ENCODE peak calls at places on chromosome 4, in eight cellular contexts. A is naive thymus-derived CD4-positive, alpha-beta T cell; J is RWPE2; Z is IMR-90; U is GM23248; N is colonic mucosa; V is vagina; R is H9. E is an unnamed sample. For H3K9me3, the result is how much of the 10 kb centered on the place peaks cover.

GRCh38 chr4:61638600-61638999 is 438.5 kb downstream of the ADGRL3 start:
- DNase-seq in A (no peak), J (no peak), Z (peak), U (no peak), N (no peak), V (no peak), R (no peak), E (no peak)

GRCh38 chr4:52234539-52235174 is 183.6 kb downstream of the SPATA18 start:
- DNase-seq in A (no peak), J (no peak), Z (peak), U (peak), N (no peak), V (no peak), R (no peak), E (peak)

GRCh38 chr4:150063128-150063527 is 15.1 kb upstream of the DCLK2 start:
- DNase-seq in A (no peak), J (no peak), Z (peak), U (no peak), N (no peak), V (no peak), R (no peak), E (no peak)

GRCh38 chr4:152938237-152938969 is 2.3 kb downstream of the FHDC1 start:
- DNase-seq in A (no peak), J (no peak), Z (no peak), U (peak), N (peak), V (no peak), R (no peak), E (peak)

GRCh38 chr4:100450449-100450848 is 67.4 kb downstream of the EMCN start:
- DNase-seq in A (no peak), J (no peak), Z (peak), U (peak), N (no peak), V (no peak), R (no peak), E (no peak)

GRCh38 chr4:94758141-94758699 is 465 bp downstream of the BMPR1B start:
- DNase-seq in A (no peak), J (peak), Z (no peak), U (peak), N (peak), V (no peak), R (peak), E (peak)

GRCh38 chr4:71188197-71188625 is 150.6 kb upstream of the SLC4A4 start:
- DNase-seq in A (no peak), J (no peak), Z (no peak), U (peak), N (peak), V (no peak), R (peak), E (no peak)

GRCh38 chr4:182062936-182063335 is 180.3 kb upstream of the TENM3 start:
- DNase-seq in A (no peak), J (no peak), Z (peak), U (peak), N (no peak), V (no peak), R (no peak), E (no peak)

GRCh38 chr4:88630756-88631155 is 38.5 kb downstream of the HERC3 start:
- DNase-seq in A (no peak), J (no peak), Z (peak), U (peak), N (no peak), V (no peak), R (no peak), E (no peak)

GRCh38 chr4:23827971-23828680 is 61.7 kb downstream of the PPARGC1A start:
- DNase-seq in A (no peak), J (no peak), Z (peak), U (no peak), N (no peak), V (no peak), R (no peak), E (no peak)

GRCh38 chr4:164997941-164998340 is 20.5 kb upstream of the TRIM61 start:
- DNase-seq in A (no peak), J (no peak), Z (no peak), U (no peak), N (no peak), V (no peak), R (no peak), E (no peak)

GRCh38 chr4:179415016-179415841 is 1973.0 kb upstream of the AGA start:
- DNase-seq in A (no peak), J (no peak), Z (peak), U (no peak), N (no peak), V (no peak), R (no peak), E (no peak)

GRCh38 chr4:31415629-31416028 is 695.5 kb downstream of the PCDH7 start:
- DNase-seq in A (no peak), J (no peak), Z (no peak), U (no peak), N (no peak), V (no peak), R (no peak), E (no peak)

GRCh38 chr4:75168548-75168947 is 235.6 kb downstream of the PARM1 start:
- DNase-seq in A (no peak), J (no peak), Z (no peak), U (no peak), N (no peak), V (no peak), R (no peak), E (no peak)

GRCh38 chr4:149344436-149344835 is 471.2 kb downstream of the IQCM start:
- DNase-seq in A (no peak), J (no peak), Z (peak), U (peak), N (no peak), V (no peak), R (no peak), E (no peak)

GRCh38 chr4:184849184-184849583 is 23.4 kb upstream of the ACSL1 start:
- DNase-seq in A (no peak), J (no peak), Z (no peak), U (no peak), N (no peak), V (no peak), R (no peak), E (no peak)

GRCh38 chr4:123017636-123018390 is 95.4 kb upstream of the NUDT6 start:
- DNase-seq in A (no peak), J (no peak), Z (peak), U (peak), N (no peak), V (no peak), R (no peak), E (peak)

GRCh38 chr4:27429260-27429970 is 568.8 kb downstream of the STIM2 start:
- DNase-seq in A (no peak), J (no peak), Z (no peak), U (peak), N (no peak), V (no peak), R (no peak), E (no peak)

GRCh38 chr4:21697583-21697982 is 251.0 kb downstream of the KCNIP4 start:
- DNase-seq in A (no peak), J (peak), Z (no peak), U (peak), N (no peak), V (no peak), R (peak), E (peak)

GRCh38 chr4:44493924-44494323 is 45.3 kb upstream of the KCTD8 start:
- DNase-seq in A (no peak), J (no peak), Z (no peak), U (peak), N (no peak), V (no peak), R (peak), E (peak)

GRCh38 chr4:184958839-184959238 is 59.5 kb upstream of the HELT start:
- DNase-seq in A (no peak), J (no peak), Z (no peak), U (no peak), N (no peak), V (no peak), R (peak), E (no peak)

GRCh38 chr4:31918891-31919290 is 1198.7 kb downstream of the PCDH7 start:
- DNase-seq in A (no peak), J (no peak), Z (no peak), U (no peak), N (no peak), V (no peak), R (no peak), E (no peak)

GRCh38 chr4:26298198-26298950 is 22.4 kb upstream of the RBPJ start:
- DNase-seq in A (no peak), J (no peak), Z (peak), U (peak), N (no peak), V (no peak), R (no peak), E (no peak)

GRCh38 chr4:108034560-108034959 is 44.9 kb downstream of the HADH start:
- DNase-seq in A (no peak), J (no peak), Z (no peak), U (no peak), N (no peak), V (no peak), R (no peak), E (no peak)

GRCh38 chr4:5045099-5045498 is 6.2 kb upstream of the STK32B start:
- DNase-seq in A (no peak), J (no peak), Z (no peak), U (peak), N (no peak), V (no peak), R (no peak), E (no peak)

GRCh38 chr4:15234101-15234500 is 193.7 kb upstream of the C1QTNF7 start:
- DNase-seq in A (no peak), J (no peak), Z (peak), U (peak), N (no peak), V (no peak), R (no peak), E (no peak)

GRCh38 chr4:143421609-143422008 is 84.9 kb downstream of the GAB1 start:
- DNase-seq in A (no peak), J (no peak), Z (no peak), U (no peak), N (no peak), V (no peak), R (no peak), E (no peak)

GRCh38 chr4:113591982-113592381 is 169.6 kb downstream of the CAMK2D start:
- DNase-seq in A (no peak), J (no peak), Z (peak), U (peak), N (no peak), V (no peak), R (no peak), E (peak)

GRCh38 chr4:94678896-94679295 is 78.9 kb upstream of the BMPR1B start:
- DNase-seq in A (no peak), J (no peak), Z (peak), U (peak), N (no peak), V (no peak), R (no peak), E (no peak)

GRCh38 chr4:139564502-139564901 is 8.5 kb upstream of the SETD7 start:
- DNase-seq in A (no peak), J (no peak), Z (no peak), U (no peak), N (no peak), V (no peak), R (no peak), E (no peak)

GRCh38 chr4:71230613-71231012 is 108.2 kb upstream of the SLC4A4 start:
- DNase-seq in A (no peak), J (no peak), Z (no peak), U (no peak), N (peak), V (no peak), R (no peak), E (peak)

GRCh38 chr4:124810814-124811213 is 98.3 kb upstream of the ANKRD50 start:
- DNase-seq in A (no peak), J (no peak), Z (no peak), U (no peak), N (no peak), V (no peak), R (no peak), E (no peak)
- H3K27ac ChIP-seq in A (no peak), J (no peak), Z (no peak), U (no peak), N (no peak), V (no peak), R (no peak), E (no peak)

DNA sequence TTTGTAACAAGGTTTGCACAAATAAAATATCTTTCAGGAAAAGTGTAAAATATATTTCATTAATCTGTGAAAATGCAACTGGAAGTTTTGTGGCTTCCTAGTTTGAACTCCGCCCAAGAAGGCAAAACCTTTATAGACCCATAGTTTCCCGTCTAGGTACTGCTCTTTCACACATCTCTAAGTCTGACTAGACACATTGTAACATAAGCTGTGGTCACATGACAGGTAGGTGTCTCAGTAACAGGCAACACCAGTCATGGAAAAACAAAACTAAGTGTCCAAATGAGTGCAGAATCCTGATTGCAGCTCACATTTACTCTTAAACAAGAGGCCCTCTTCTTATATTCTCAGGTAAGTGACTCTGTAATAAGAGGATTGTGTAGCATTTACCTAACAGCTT is 55.6 kb downstream of the SNCA start:
- DNase-seq in A (no peak), J (no peak), Z (no peak), U (no peak), N (no peak), V (no peak), R (no peak), E (no peak)
- H3K9me3 ChIP-seq in A (under half), J (under half), Z (under half), U (under half), N (under half), V (under half), R (under half), E (under half)

GRCh38 chr4:176830971-176831370 is 38.2 kb upstream of the VEGFC start:
- DNase-seq in A (no peak), J (no peak), Z (peak), U (no peak), N (no peak), V (no peak), R (no peak), E (peak)
- H3K27ac ChIP-seq in A (no peak), J (no peak), Z (no peak), U (no peak), N (no peak), V (no peak), R (no peak), E (no peak)

GRCh38 chr4:36328130-36328529 is 46.7 kb downstream of the DTHD1 start:
- DNase-seq in A (no peak), J (no peak), Z (no peak), U (no peak), N (no peak), V (no peak), R (no peak), E (no peak)

GRCh38 chr4:36327400-36327799 is 46.0 kb downstream of the DTHD1 start:
- DNase-seq in A (no peak), J (no peak), Z (no peak), U (no peak), N (no peak), V (no peak), R (no peak), E (no peak)

GRCh38 chr4:36325916-36326315 is 44.5 kb downstream of the DTHD1 start:
- DNase-seq in A (no peak), J (no peak), Z (no peak), U (no peak), N (no peak), V (no peak), R (no peak), E (no peak)

GRCh38 chr4:36325499-36325898 is 44.1 kb downstream of the DTHD1 start:
- DNase-seq in A (no peak), J (no peak), Z (no peak), U (no peak), N (no peak), V (no peak), R (no peak), E (no peak)

DNA sequence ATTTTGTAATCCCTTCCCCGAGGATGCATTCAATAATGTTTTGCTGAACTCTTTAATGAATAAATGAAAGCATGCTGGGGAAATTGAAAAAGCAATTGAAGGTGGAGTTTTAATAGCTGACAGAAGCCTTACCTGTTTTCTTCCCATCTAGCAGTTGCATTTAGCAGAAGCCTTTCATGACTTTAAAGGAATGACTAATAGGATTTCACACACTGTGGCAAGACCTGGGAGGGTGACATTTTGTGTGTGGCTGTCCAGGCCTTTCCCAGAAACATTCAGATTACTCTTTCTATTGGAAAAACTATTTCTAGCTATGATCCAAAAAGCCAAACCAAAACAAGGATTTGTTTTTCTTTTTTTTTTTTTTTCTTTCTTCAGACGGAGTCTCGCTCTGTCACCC is 45.2 kb downstream of the DTHD1 start:
- DNase-seq in A (no peak), J (no peak), Z (no peak), U (no peak), N (no peak), V (no peak), R (no peak), E (no peak)
- H3K9me3 ChIP-seq in A (under half), J (under half), Z (under half), U (under half), N (under half), V (under half), R (under half), E (under half)